ENCODE peak calls at places on chromosomes 1 and 21, in four cellular contexts. One of them, this sample, is unnamed.

GRCh38 chr1:155856257-155856974 is 598 bp downstream of the GON4L start:
- DNase-seq in fibroblast of mammary gland: no peak
- DNase-seq in uterus: no peak
- DNase-seq in colonic mucosa: no peak
- DNase-seq in this sample: no peak

GRCh38 chr1:37456614-37457013 is 17.8 kb upstream of the ZC3H12A start:
- DNase-seq in fibroblast of mammary gland: no peak
- DNase-seq in uterus: no peak
- DNase-seq in colonic mucosa: no peak
- DNase-seq in this sample: no peak

GRCh38 chr1:89259283-89259971 is 13.2 kb downstream of the GBP5 start:
- DNase-seq in fibroblast of mammary gland: no peak
- DNase-seq in uterus: no peak
- DNase-seq in colonic mucosa: no peak
- DNase-seq in this sample: no peak

GRCh38 chr1:3924871-3925655 is 25.0 kb upstream of the C1orf174 start:
- DNase-seq in fibroblast of mammary gland: peak; percentile 19
- DNase-seq in uterus: no peak
- DNase-seq in colonic mucosa: no peak
- DNase-seq in this sample: peak; percentile 30

GRCh38 chr1:20834780-20835179 is 47.7 kb upstream of the HP1BP3 start:
- DNase-seq in fibroblast of mammary gland: no peak
- DNase-seq in uterus: no peak
- DNase-seq in colonic mucosa: no peak
- DNase-seq in this sample: no peak

GRCh38 chr1:61254629-61255323 is 172.4 kb downstream of the NFIA start:
- DNase-seq in fibroblast of mammary gland: peak; percentile 77
- DNase-seq in uterus: no peak
- DNase-seq in colonic mucosa: peak; percentile 38
- DNase-seq in this sample: peak; percentile 58

GRCh38 chr1:15810073-15810472 is 2.6 kb upstream of the UQCRHL start:
- DNase-seq in fibroblast of mammary gland: no peak
- DNase-seq in uterus: no peak
- DNase-seq in colonic mucosa: no peak
- DNase-seq in this sample: no peak

GRCh38 chr1:44811714-44812151 is 3.4 kb downstream of the BTBD19 start:
- DNase-seq in fibroblast of mammary gland: peak; percentile 92
- DNase-seq in uterus: peak; percentile 43
- DNase-seq in colonic mucosa: no peak
- DNase-seq in this sample: no peak

GRCh38 chr1:150151291-150152181 is 1.8 kb downstream of the PLEKHO1 start:
- DNase-seq in fibroblast of mammary gland: peak; percentile 58
- DNase-seq in uterus: no peak
- DNase-seq in colonic mucosa: no peak
- DNase-seq in this sample: no peak

GRCh38 chr21:42523211-42523610 is 9.6 kb downstream of the SLC37A1 start:
- DNase-seq in fibroblast of mammary gland: no peak
- DNase-seq in uterus: no peak
- DNase-seq in colonic mucosa: no peak
- DNase-seq in this sample: no peak
- TF ChIP-seq CTCF in fibroblast of mammary gland: no peak
- TF ChIP-seq CTCF in uterus: no peak
- TF ChIP-seq CTCF in colonic mucosa: no peak
- TF ChIP-seq CTCF in this sample: no peak

GRCh38 chr1:111621050-111621449 is 1.5 kb downstream of the RAP1A start:
- DNase-seq in fibroblast of mammary gland: peak; percentile 36
- DNase-seq in uterus: no peak
- DNase-seq in colonic mucosa: no peak
- DNase-seq in this sample: no peak

GRCh38 chr1:111620412-111620971 is 903 bp downstream of the RAP1A start:
- DNase-seq in fibroblast of mammary gland: peak; percentile 19
- DNase-seq in uterus: no peak
- DNase-seq in colonic mucosa: peak; percentile 65
- DNase-seq in this sample: peak; percentile 17

GRCh38 chr1:111624382-111624781 is 4.8 kb downstream of the RAP1A start:
- DNase-seq in fibroblast of mammary gland: no peak
- DNase-seq in uterus: no peak
- DNase-seq in colonic mucosa: no peak
- DNase-seq in this sample: no peak

GRCh38 chr1:111619635-111620411 is at the start of gene RAP1A:
- DNase-seq in fibroblast of mammary gland: peak; percentile 86
- DNase-seq in uterus: peak; percentile 96
- DNase-seq in colonic mucosa: peak; percentile 98
- DNase-seq in this sample: peak; percentile 95

DNA sequence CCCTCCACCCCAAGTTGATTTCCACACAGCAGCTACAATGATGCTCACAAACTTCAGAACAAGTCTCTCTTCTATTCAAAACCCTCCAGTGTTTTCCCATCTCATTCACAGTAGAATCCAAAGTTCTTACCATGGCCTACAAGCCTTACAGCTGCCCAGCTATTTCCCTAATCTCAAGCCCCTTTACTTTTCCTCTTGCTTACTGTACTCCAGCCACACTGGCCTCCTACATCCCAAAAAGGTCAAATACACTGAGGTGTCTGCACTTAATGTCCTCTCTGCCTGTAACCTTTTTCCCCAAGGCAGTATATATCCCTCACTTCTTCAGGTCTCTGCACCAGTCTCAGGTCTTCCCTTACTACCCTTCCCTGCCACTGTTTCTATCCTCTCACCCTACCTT is 2.6 kb downstream of the RAP1A start:
- DNase-seq in fibroblast of mammary gland: no peak
- DNase-seq in uterus: no peak
- DNase-seq in colonic mucosa: no peak
- DNase-seq in this sample: no peak
- H3K4me3 ChIP-seq in fibroblast of mammary gland: no peak overlapping the region
- H3K4me3 ChIP-seq in uterus: no peak overlapping the region
- H3K4me3 ChIP-seq in colonic mucosa: no peak overlapping the region
- H3K4me3 ChIP-seq in this sample: no peak overlapping the region

GRCh38 chr1:203048555-203049051 is 22.3 kb downstream of the PPFIA4 start:
- DNase-seq in fibroblast of mammary gland: no peak
- DNase-seq in uterus: no peak
- DNase-seq in colonic mucosa: no peak
- DNase-seq in this sample: peak; percentile 37
- TF ChIP-seq CTCF in fibroblast of mammary gland: no peak
- TF ChIP-seq CTCF in uterus: no peak
- TF ChIP-seq CTCF in colonic mucosa: no peak
- TF ChIP-seq CTCF in this sample: no peak

DNA sequence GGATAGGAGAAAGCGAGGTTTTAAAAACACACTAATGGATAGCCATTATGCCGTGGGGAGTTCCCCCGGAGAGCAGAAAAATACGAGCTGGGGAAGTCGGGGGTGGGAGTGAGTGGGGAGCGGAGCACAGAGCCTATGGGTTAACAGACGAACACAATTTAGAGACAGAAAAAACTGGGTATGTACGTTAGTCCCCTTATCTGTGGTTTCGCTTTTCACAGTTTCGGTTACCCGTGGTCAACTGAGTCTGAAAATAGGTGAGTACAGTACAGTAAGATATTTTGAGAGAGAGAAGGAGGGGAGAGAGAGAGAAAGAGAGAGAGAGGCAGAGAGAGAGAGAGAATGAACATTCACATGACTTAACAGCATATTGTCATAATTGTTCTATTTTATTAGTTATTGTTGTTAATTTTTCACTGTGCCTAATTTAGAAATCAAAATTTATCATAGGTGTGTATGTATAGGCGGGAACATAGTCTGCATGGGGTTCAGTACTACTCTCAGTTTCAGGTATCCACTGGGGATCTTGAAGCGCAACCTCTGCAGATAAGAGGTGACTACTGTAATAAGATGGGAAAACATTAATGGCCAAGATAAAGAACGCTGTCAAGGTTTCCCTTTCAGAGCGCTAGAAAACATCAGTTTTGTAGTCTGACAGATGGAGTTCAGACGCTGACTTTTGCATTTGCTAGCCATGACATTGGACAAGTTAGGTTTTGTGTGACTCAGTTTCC is 125.6 kb upstream of the LMO4 start:
- DNase-seq in fibroblast of mammary gland: no peak
- DNase-seq in uterus: no peak
- DNase-seq in colonic mucosa: no peak
- DNase-seq in this sample: no peak
- H3K4me3 ChIP-seq in fibroblast of mammary gland: no peak overlapping the region
- H3K4me3 ChIP-seq in uterus: no peak overlapping the region
- H3K4me3 ChIP-seq in colonic mucosa: no peak overlapping the region
- H3K4me3 ChIP-seq in this sample: no peak overlapping the region

GRCh38 chr1:48250572-48250971 is 28.1 kb downstream of the SLC5A9 start:
- DNase-seq in fibroblast of mammary gland: no peak
- DNase-seq in uterus: no peak
- DNase-seq in colonic mucosa: peak; percentile 62
- DNase-seq in this sample: no peak

GRCh38 chr1:48246727-48247126 is 24.2 kb downstream of the SLC5A9 start:
- DNase-seq in fibroblast of mammary gland: no peak
- DNase-seq in uterus: no peak
- DNase-seq in colonic mucosa: peak; percentile 89
- DNase-seq in this sample: peak; percentile 52

GRCh38 chr1:48249868-48250267 is 27.4 kb downstream of the SLC5A9 start:
- DNase-seq in fibroblast of mammary gland: no peak
- DNase-seq in uterus: no peak
- DNase-seq in colonic mucosa: peak; percentile 29
- DNase-seq in this sample: no peak

GRCh38 chr1:48251323-48251722 is 28.8 kb downstream of the SLC5A9 start:
- DNase-seq in fibroblast of mammary gland: no peak
- DNase-seq in uterus: no peak
- DNase-seq in colonic mucosa: no peak
- DNase-seq in this sample: no peak

DNA sequence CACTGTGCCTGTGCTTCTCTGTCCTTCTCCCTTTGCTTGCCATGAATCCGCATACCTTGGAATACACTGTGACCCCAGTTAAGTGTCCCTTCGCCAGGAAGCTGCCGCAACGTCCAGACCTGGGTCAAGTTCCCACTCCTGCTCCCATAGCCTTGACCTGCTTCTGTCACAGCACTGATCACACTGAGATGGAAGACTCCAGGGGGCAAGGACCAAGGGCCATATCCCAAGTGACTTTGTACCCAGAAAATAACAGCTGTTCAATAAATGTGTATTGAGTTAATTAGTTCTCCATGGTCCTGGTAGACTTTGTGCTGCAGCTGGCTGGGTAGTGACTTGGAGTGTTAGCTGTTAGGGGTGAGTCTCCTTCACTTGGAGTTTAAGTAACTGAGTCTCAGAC is 25.8 kb downstream of the SLC5A9 start:
- DNase-seq in fibroblast of mammary gland: no peak
- DNase-seq in uterus: no peak
- DNase-seq in colonic mucosa: no peak
- DNase-seq in this sample: no peak
- TF ChIP-seq CTCF in fibroblast of mammary gland: no peak
- TF ChIP-seq CTCF in uterus: no peak
- TF ChIP-seq CTCF in colonic mucosa: no peak
- TF ChIP-seq CTCF in this sample: no peak

DNA sequence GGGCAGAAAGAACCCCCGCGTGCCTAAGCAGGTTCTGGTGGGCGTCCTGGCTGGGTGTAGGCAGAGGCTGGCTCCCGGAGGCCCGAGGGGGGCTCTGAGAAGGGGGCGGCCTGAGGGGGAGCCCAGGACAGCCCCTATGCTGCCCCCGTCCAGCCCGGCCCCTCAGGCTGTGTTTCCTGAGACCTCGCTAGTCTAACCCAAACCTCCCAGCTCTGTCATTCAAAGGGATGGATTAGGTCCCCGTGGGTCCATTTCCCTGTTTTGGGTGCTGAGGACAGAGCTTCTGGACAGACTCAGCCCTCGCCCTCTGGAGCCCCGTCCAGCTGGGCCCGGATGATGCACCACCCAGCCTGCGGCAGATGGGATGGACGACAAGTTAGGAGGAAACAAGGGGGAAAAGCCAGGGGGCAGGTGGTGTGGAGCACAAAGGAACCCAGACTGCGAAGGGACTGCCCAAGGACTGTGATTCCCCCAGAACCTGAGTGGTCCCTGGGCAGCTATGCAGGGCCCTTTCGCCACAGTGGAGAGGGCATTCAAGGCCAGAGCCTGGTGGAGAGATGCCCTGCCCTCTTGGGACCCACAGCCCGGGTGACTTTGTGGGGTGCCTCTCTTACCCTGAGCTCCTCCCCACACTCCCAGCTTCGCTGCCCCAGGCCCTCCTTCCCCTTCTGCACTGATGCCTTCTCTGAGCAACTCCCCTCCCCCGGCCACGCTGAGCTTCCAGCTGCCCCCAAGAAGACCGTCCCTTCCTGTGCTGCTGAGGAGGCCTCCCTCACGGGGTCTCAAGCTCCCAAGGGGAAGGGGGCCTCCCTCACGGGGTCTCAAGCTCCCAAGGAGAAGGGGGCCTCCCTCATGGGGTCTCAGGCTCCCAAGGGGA is 2.8 kb downstream of the HES4 start:
- DNase-seq in fibroblast of mammary gland: no peak
- DNase-seq in uterus: no peak
- DNase-seq in colonic mucosa: no peak
- DNase-seq in this sample: no peak
- H3K4me3 ChIP-seq in fibroblast of mammary gland: no peak overlapping the region
- H3K4me3 ChIP-seq in uterus: no peak overlapping the region
- H3K4me3 ChIP-seq in colonic mucosa: no peak overlapping the region
- H3K4me3 ChIP-seq in this sample: no peak overlapping the region

GRCh38 chr1:204692320-204692851 is 6.8 kb upstream of the LRRN2 start:
- DNase-seq in fibroblast of mammary gland: no peak
- DNase-seq in uterus: no peak
- DNase-seq in colonic mucosa: no peak
- DNase-seq in this sample: no peak
- TF ChIP-seq CTCF in fibroblast of mammary gland: no peak
- TF ChIP-seq CTCF in uterus: no peak
- TF ChIP-seq CTCF in colonic mucosa: no peak
- TF ChIP-seq CTCF in this sample: peak; percentile 3

DNA sequence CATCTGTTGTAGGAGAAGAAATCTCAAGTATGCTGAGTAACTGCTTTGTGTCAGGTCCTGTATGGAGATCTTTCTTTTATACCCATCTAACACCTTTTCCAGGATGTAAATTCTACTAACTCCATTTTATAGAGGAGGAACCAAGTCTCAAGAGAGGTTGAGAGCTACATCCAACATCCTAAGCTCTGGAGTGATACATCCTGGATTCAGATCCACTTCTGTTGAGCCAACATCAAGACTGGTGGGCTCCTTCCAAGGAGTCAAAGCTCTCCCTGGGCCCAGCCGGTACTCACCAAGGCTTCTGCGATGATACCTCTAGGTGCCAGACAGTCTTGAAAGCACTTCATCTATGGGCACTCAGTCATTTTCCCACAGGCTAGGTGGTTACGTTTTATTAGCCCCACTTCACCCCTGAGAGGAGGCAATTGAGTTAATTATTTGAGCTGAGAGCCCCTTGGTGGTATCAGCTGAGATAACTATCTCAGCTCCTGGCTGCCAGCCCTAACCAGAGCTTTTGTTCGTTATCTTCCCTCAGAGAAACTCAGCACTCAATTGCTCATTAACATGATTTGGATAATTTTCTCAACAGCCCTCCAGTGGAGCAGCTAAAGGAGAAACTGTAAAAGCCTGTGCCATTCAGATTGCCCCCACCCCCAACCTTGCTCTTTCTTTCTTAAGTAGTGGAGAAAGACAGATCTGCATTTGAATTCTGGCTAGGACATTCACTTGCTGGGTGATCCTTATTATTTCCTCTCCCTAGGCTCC is 219.0 kb upstream of the FGGY start:
- DNase-seq in fibroblast of mammary gland: no peak
- DNase-seq in uterus: no peak
- DNase-seq in colonic mucosa: no peak
- DNase-seq in this sample: no peak
- H3K4me3 ChIP-seq in fibroblast of mammary gland: no peak overlapping the region
- H3K4me3 ChIP-seq in uterus: no peak overlapping the region
- H3K4me3 ChIP-seq in colonic mucosa: no peak overlapping the region
- H3K4me3 ChIP-seq in this sample: no peak overlapping the region